ENCODE peak calls at places on chromosomes 13 and 19, in nine cellular contexts. I is NCI-H460, W is NCI-H1092 treated with DMSO at 0.1 percent for 48 hours, Z is COR-L47, L is left colon, T is ecto neural progenitor cell, F is stomach, O is astrocyte of the hippocampus, M is dermis blood vessel endothelial cell. J is an unnamed sample.
A peak's percentile ranks its signal among the peaks of the same experiment; 100 is the strongest.

GRCh38 chr13:65679240-65679639 is 1550.9 kb downstream of the PCDH9 start:
- DNase-seq in L (no peak), Z (no peak), O (no peak), F (no peak), T (no peak), W (no peak), I (no peak), M (no peak), J (no peak)

GRCh38 chr13:88176231-88176630 is 505.1 kb downstream of the SLITRK5 start:
- DNase-seq in M (no peak), I (no peak), O (no peak), F (no peak), T (no peak), W (no peak), L (no peak), Z (no peak), J (no peak)

GRCh38 chr19:55486971-55487883 is 1.0 kb upstream of the SSC5D start:
- DNase-seq in L (peak; percentile 72), I (no peak), T (no peak), Z (no peak), F (no peak), O (peak; percentile 97), M (peak; percentile 95), W (no peak), J (peak; percentile 43)

GRCh38 chr13:51764184-51765141 is 39.5 kb downstream of the DHRS12 start:
- DNase-seq in L (peak; percentile 68), T (no peak), I (no peak), O (peak; percentile 88), M (peak; percentile 75), F (peak; percentile 56), Z (peak; percentile 2), W (peak; percentile 52), J (peak; percentile 76)

GRCh38 chr19:45253396-45254027 is 2.4 kb downstream of the MARK4 start:
- DNase-seq in L (no peak), O (peak; percentile 62), Z (no peak), W (no peak), F (no peak), T (no peak), M (no peak), I (no peak), J (no peak)

GRCh38 chr19:8116437-8117293 is 32.7 kb downstream of the FBN3 start:
- DNase-seq in F (no peak), L (no peak), W (no peak), I (no peak), M (no peak), Z (no peak), O (no peak), T (no peak), J (no peak)

GRCh38 chr19:8113017-8113416 is 36.4 kb downstream of the FBN3 start:
- DNase-seq in I (no peak), F (no peak), L (no peak), W (no peak), O (no peak), M (no peak), Z (no peak), T (no peak), J (no peak)

GRCh38 chr19:58409010-58409790 is 751 bp downstream of the ZNF584 start:
- DNase-seq in W (peak; percentile 23), L (no peak), T (peak; percentile 53), F (no peak), M (peak; percentile 50), Z (peak; percentile 32), I (no peak), O (peak; percentile 49), J (no peak)

GRCh38 chr13:65843314-65843731 is 1386.8 kb downstream of the PCDH9 start:
- DNase-seq in L (no peak), O (no peak), Z (no peak), T (no peak), I (no peak), W (no peak), M (no peak), F (no peak), J (no peak)

GRCh38 chr19:42113641-42114348 is 18.5 kb downstream of the POU2F2 start:
- DNase-seq in T (no peak), F (no peak), Z (no peak), M (peak; percentile 98), I (peak; percentile 28), L (no peak), W (peak; percentile 36), O (peak; percentile 88), J (no peak)

GRCh38 chr13:103878891-103879605 is 812.8 kb upstream of the SLC10A2 start:
- DNase-seq in O (peak; percentile 23), T (no peak), L (no peak), W (no peak), I (no peak), M (no peak), Z (no peak), F (no peak), J (no peak)

GRCh38 chr13:73633817-73634449 is 500.3 kb downstream of the KLF12 start:
- DNase-seq in I (no peak), M (no peak), L (no peak), F (no peak), Z (no peak), W (no peak), T (no peak), O (no peak), J (no peak)

GRCh38 chr19:19459707-19460251 is 54.3 kb downstream of the GATAD2A start:
- DNase-seq in W (no peak), I (peak; percentile 9), T (no peak), M (peak; percentile 80), O (no peak), Z (no peak), L (no peak), F (peak; percentile 41), J (peak; percentile 54)

GRCh38 chr19:10418281-10419199 is 1.8 kb upstream of the PDE4A start:
- DNase-seq in Z (peak; percentile 30), T (peak; percentile 73), M (no peak), F (no peak), O (no peak), W (no peak), I (no peak), L (no peak), J (peak; percentile 14)

GRCh38 chr13:113452942-113453901 is at the start of gene ADPRHL1:
- DNase-seq in I (no peak), Z (no peak), M (no peak), T (peak; percentile 42), W (no peak), L (no peak), O (no peak), F (no peak), J (no peak)

GRCh38 chr13:27375686-27376326 is 48.6 kb upstream of the GTF3A start:
- DNase-seq in T (peak; percentile 78), L (peak; percentile 43), Z (peak; percentile 22), M (peak; percentile 72), W (peak; percentile 48), F (peak; percentile 70), O (peak; percentile 81), I (peak; percentile 44), J (peak; percentile 56)

GRCh38 chr19:56189785-56190184 is 7.8 kb downstream of the ZSCAN5B start:
- DNase-seq in O (no peak), L (no peak), I (no peak), T (no peak), Z (no peak), W (no peak), F (no peak), M (no peak), J (no peak)

GRCh38 chr19:36265856-36266374 is 51.0 kb downstream of the ZNF146 start:
- DNase-seq in Z (no peak), O (no peak), T (no peak), W (no peak), L (no peak), M (no peak), F (no peak), I (no peak), J (no peak)

GRCh38 chr19:14769201-14769600 is 9.2 kb downstream of the ADGRE2 start:
- DNase-seq in W (no peak), O (no peak), L (no peak), T (no peak), I (no peak), Z (no peak), F (no peak), M (no peak), J (no peak)

GRCh38 chr19:2719910-2720776 is 1.0 kb downstream of the DIRAS1 start:
- DNase-seq in O (peak; percentile 62), T (peak; percentile 62), L (no peak), I (no peak), Z (no peak), F (no peak), M (no peak), W (no peak), J (no peak)

GRCh38 chr13:110197471-110197870 is 109.5 kb downstream of the COL4A1 start:
- DNase-seq in W (no peak), O (no peak), M (no peak), I (no peak), Z (no peak), F (no peak), L (no peak), T (no peak), J (no peak)

GRCh38 chr13:98942997-98943396 is 34.9 kb downstream of the DOCK9 start:
- DNase-seq in T (no peak), F (no peak), I (no peak), O (no peak), L (no peak), W (no peak), M (no peak), Z (no peak), J (no peak)

GRCh38 chr13:34035676-34036325 is 217.9 kb downstream of the RFC3 start:
- DNase-seq in M (no peak), T (no peak), I (no peak), O (no peak), L (no peak), F (no peak), W (no peak), Z (no peak), J (no peak)